ENCODE peak calls at places on chromosomes 12 and 14, in seven cellular contexts. N is astrocyte of the spinal cord, B is epithelial cell of proximal tubule, J is thoracic aorta, F is sigmoid colon, L is cardiac fibroblast, K is fibroblast of lung. C is an unnamed sample.

GRCh38 chr14:75441731-75442130 is 13.9 kb downstream of the JDP2 start:
- DNase-seq in N (no peak), B (no peak), J (no peak), F (peak; percentile 37), L (no peak), K (no peak), C (no peak)

GRCh38 chr12:32437095-32437515 is 37.7 kb downstream of the FGD4 start:
- DNase-seq in N (peak; percentile 88), B (peak; percentile 97), J (no peak), F (no peak), L (peak; percentile 99), K (peak; percentile 96), C (peak; percentile 22)

GRCh38 chr12:2959194-2959507 is at the start of gene TEAD4:
- DNase-seq in N (peak; percentile 74), B (no peak), J (no peak), F (peak; percentile 74), L (peak; percentile 74), K (peak; percentile 83), C (no peak)

GRCh38 chr12:13075114-13075471 is 28.4 kb downstream of the GSG1 start:
- DNase-seq in N (no peak), B (no peak), J (no peak), F (no peak), L (no peak), K (peak; percentile 74), C (no peak)

GRCh38 chr14:93010118-93010475 is 87.1 kb downstream of the CHGA start:
- DNase-seq in N (no peak), B (no peak), J (no peak), F (no peak), L (no peak), K (no peak), C (no peak)

GRCh38 chr12:11795910-11796459 is 146.5 kb downstream of the ETV6 start:
- DNase-seq in N (peak; percentile 89), B (peak; percentile 92), J (no peak), F (no peak), L (peak; percentile 87), K (peak; percentile 97), C (peak; percentile 38)

GRCh38 chr12:19547258-19547657 is 108.0 kb downstream of the AEBP2 start:
- DNase-seq in N (peak; percentile 43), B (no peak), J (no peak), F (no peak), L (peak; percentile 51), K (peak; percentile 56), C (no peak)

GRCh38 chr14:57578427-57579220 is 85.0 kb upstream of the CCDC198 start:
- DNase-seq in N (no peak), B (peak; percentile 78), J (no peak), F (no peak), L (no peak), K (no peak), C (no peak)

GRCh38 chr14:69318241-69318640 is 58.3 kb downstream of the GALNT16 start:
- DNase-seq in N (no peak), B (no peak), J (no peak), F (no peak), L (no peak), K (no peak), C (no peak)

GRCh38 chr12:112900298-112901145 is 6.2 kb upstream of the OAS1 start:
- DNase-seq in N (peak; percentile 36), B (no peak), J (no peak), F (no peak), L (peak; percentile 56), K (peak; percentile 24), C (peak; percentile 15)

GRCh38 chr14:74855021-74855420 is 20.9 kb downstream of the PROX2 start:
- DNase-seq in N (no peak), B (no peak), J (no peak), F (no peak), L (no peak), K (no peak), C (no peak)

GRCh38 chr14:28754209-28754985 is 12.2 kb upstream of the FOXG1 start:
- DNase-seq in N (peak; percentile 61), B (no peak), J (no peak), F (no peak), L (peak; percentile 69), K (peak; percentile 29), C (peak; percentile 37)

GRCh38 chr12:64004639-64005038 is 160.1 kb downstream of the SRGAP1 start:
- DNase-seq in N (peak; percentile 43), B (no peak), J (no peak), F (no peak), L (peak; percentile 78), K (peak; percentile 55), C (no peak)

GRCh38 chr12:55728185-55728931 is 451 bp downstream of the CD63 start:
- DNase-seq in N (peak; percentile 80), B (no peak), J (no peak), F (peak; percentile 94), L (peak; percentile 56), K (peak; percentile 70), C (no peak)

GRCh38 chr12:55727643-55728184 is 1.1 kb downstream of the CD63 start:
- DNase-seq in N (no peak), B (no peak), J (no peak), F (peak; percentile 89), L (peak; percentile 63), K (peak; percentile 63), C (no peak)

GRCh38 chr12:55730447-55730820 is 1.6 kb upstream of the CD63 start:
- DNase-seq in N (no peak), B (no peak), J (no peak), F (no peak), L (no peak), K (no peak), C (no peak)

GRCh38 chr12:55728932-55729591 is at the start of gene CD63:
- DNase-seq in N (peak; percentile 96), B (no peak), J (no peak), F (peak; percentile 96), L (peak; percentile 89), K (peak; percentile 88), C (no peak)

GRCh38 chr12:55729592-55730446 is 1.0 kb upstream of the CD63 start:
- DNase-seq in N (peak; percentile 73), B (no peak), J (peak; percentile 83), F (peak; percentile 97), L (peak; percentile 94), K (peak; percentile 95), C (peak; percentile 69)
- TF ChIP-seq CTCF in N (no peak), B (peak; percentile 25), J (no peak), F (no peak), L (no peak), K (no peak), C (no peak)

DNA sequence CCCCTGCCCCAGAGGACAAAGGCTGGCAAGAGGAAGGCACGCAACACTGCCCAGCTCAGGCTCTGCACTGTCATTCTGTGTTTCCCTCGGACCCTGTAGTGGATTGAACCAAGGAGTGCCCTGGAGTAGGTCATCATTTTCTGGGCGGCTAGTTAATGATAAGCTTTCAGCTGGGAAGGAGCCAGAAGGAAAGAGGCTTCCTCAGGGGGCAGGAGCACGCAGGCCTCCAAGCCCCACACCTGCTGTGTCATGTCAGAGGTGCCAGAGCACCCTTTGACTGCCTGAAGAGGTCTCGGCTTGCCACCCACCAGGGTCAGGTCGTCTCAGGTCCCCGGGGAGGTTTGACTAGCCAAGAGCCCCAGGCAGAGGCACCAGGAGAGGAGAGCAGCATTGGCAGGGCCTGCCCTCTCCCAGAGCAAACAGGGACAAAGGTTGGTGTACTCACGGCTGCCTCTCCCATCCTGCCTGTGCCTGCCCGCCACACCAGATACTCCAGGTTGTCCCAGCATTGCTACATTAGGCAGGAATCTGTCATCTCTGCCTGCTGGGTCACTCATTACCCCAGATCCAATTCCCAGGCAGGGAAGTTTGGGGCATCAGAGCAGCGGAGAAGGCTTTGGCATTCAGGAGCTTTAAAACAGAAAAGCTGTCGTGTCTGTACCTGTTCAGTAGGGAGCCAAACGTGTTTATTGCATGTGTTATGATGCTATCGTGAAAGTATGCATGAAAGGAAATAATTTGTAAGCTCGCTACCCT is 33.5 kb upstream of the ATP2A2 start:
- DNase-seq in N (no peak), B (peak; percentile 55), J (no peak), F (no peak), L (no peak), K (peak; percentile 20), C (no peak)
- H3K4me3 ChIP-seq in N (no peak overlapping the region), B (peak overlapping the region; percentile 3), J (no peak overlapping the region), F (no peak overlapping the region), L (no peak overlapping the region), K (no peak overlapping the region), C (no peak overlapping the region)

DNA sequence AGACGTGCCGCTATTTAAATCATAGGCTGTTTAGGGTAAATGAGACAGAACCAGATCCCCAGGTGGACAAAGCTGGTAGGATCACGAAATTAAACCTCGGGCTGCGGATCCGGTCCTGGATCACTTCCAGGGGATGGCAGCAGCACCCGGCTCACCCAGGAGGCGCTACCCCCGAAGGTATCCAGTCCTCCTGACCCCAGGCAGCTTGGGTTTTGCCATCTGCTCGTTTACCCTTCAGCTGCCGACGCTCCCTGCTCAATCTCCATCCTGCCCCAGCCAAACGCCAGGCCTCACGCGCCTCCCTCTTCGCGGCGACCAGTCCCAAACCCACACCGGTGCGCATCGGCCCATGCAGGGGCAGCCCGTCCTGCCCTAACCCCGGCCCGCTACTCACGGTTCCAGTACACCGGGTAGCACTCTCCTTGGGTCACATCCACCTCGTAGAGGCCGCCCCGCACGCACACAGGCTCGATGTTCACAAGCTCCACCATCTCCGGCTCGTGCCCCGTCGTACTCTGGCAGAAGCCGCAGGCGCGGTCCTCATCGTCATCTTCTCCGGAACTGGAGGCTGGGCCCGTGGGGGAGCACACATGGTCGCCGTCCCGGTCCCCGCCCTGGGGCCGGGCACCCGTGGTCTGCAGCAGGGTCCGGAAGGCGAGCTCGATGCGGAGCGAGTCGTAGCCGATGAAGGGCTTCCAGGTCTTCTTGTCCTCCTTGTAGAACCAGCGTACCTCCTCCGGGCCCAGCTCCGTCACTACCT is 1.1 kb downstream of the DDHD1 start:
- DNase-seq in N (peak; percentile 55), B (peak; percentile 22), J (no peak), F (peak; percentile 74), L (peak; percentile 54), K (peak; percentile 47), C (peak; percentile 29)
- TF ChIP-seq CTCF in N (no peak), B (no peak), J (peak; percentile 36), F (peak; percentile 21), L (peak; percentile 17), K (no peak), C (no peak)

DNA sequence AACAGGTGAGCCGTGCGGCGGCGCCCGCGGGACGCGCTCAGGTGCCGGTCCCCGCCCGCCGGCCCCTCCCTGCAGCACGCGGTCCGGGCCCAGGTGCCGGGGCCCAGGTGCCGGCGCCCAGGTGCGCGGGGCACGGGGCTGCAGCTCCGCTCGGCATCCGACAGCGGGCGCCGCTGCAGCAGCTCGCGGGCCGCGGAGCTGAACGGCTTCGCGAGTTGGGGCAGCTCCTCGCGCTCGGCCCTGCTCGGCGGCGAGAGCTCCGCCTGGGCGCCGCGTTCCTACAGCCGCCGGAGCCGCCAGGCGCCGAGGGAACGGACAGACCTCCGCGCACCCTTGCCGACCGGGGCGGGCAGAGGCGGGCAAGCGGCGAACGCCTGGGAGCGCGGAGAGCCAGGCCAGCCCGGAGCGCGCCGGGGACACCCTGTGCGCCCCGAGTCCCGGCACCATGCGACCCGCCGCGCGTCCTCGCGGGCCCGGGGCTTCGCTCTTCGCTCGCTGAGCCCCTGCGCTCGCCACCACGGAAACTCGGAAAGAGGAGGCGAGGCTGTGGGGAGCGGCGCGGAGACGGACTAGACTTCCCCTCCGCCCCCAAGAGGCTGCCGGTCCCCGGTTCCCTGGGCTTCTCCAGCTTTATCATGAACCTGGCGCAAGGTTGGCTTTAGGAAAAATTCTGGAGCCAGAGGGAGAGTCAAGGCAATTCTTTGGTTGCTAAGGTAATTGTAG is at the start of gene RGS6:
- DNase-seq in N (no peak), B (no peak), J (no peak), F (no peak), L (peak; percentile 8), K (peak; percentile 21), C (no peak)
- H3K4me3 ChIP-seq in N (no peak within 1 kb of the TSS), B (peak within 1 kb of the TSS; percentile 21), J (peak within 1 kb of the TSS; percentile 40), F (no peak within 1 kb of the TSS), L (no peak within 1 kb of the TSS), K (no peak within 1 kb of the TSS), C (no peak within 1 kb of the TSS)